ENCODE peak calls at places on chromosomes 11 and 22, in four cellular contexts. I is gastrocnemius medialis; U is activated CD4-positive, CD25-positive, alpha-beta regulatory T cell treated with anti-CD3 and anti-CD28 coated beads, Interleukin-2, amount 50 U/mL, for 72 hours; B is choroid plexus epithelial cell. Z is an unnamed sample.

GRCh38 chr11:116980136-116980793 is 118.0 kb downstream of the SIK3 start:
- DNase-seq in U (no peak), B (no peak), I (no peak), Z (no peak)

GRCh38 chr22:37314315-37315046 is 32.2 kb downstream of the CYTH4 start:
- DNase-seq in I (no peak), B (no peak), U (peak), Z (no peak)

GRCh38 chr11:15688351-15688792 is 573.6 kb downstream of the INSC start:
- DNase-seq in B (no peak), U (no peak), I (peak), Z (no peak)

GRCh38 chr22:30559889-30560288 is 13.3 kb upstream of the SEC14L6 start:
- DNase-seq in U (no peak), B (no peak), I (no peak), Z (no peak)

GRCh38 chr22:34973926-34974325 is 92.0 kb upstream of the ISX start:
- DNase-seq in B (no peak), U (no peak), I (no peak), Z (peak)

GRCh38 chr11:126311464-126312291 is 7.8 kb downstream of the DCPS start:
- DNase-seq in I (no peak), B (no peak), U (no peak), Z (no peak)

GRCh38 chr11:131033151-131033651 is 116.9 kb upstream of the SNX19 start:
- DNase-seq in B (peak), I (no peak), U (no peak), Z (no peak)

GRCh38 chr11:10044618-10045017 is 249.4 kb downstream of the SBF2 start:
- DNase-seq in I (no peak), B (no peak), U (no peak), Z (no peak)

GRCh38 chr22:41352058-41352457 is 29.7 kb upstream of the TEF start:
- DNase-seq in U (no peak), I (no peak), B (peak), Z (no peak)

GRCh38 chr11:59815754-59816153 is 5.2 kb upstream of the MRPL16 start:
- DNase-seq in B (no peak), U (no peak), I (no peak), Z (no peak)

GRCh38 chr11:48104562-48104924 is 112.1 kb upstream of the OR4B1 start:
- DNase-seq in I (no peak), B (no peak), U (no peak), Z (no peak)

GRCh38 chr22:19756288-19757128 is 4.1 kb upstream of the TBX1 start:
- DNase-seq in I (no peak), U (peak), B (peak), Z (peak)

GRCh38 chr11:8225589-8226036 is 38.1 kb downstream of the LMO1 start:
- DNase-seq in B (peak), I (peak), U (peak), Z (peak)

GRCh38 chr11:62394825-62395538 is 23.9 kb upstream of the SCGB1A1 start:
- DNase-seq in I (peak), B (peak), U (no peak), Z (peak)

GRCh38 chr11:75667831-75668507 is 869 bp downstream of the MAP6 start:
- DNase-seq in U (no peak), B (peak), I (no peak), Z (peak)

GRCh38 chr11:72293391-72293790 is 49.4 kb upstream of the PHOX2A start:
- DNase-seq in U (no peak), B (no peak), I (no peak), Z (no peak)

GRCh38 chr11:69359735-69360470 is 65.9 kb downstream of the MYEOV start:
- DNase-seq in I (no peak), U (no peak), B (peak), Z (no peak)

GRCh38 chr11:17988465-17988864 is 24.4 kb downstream of the SERGEF start:
- DNase-seq in U (no peak), B (no peak), I (no peak), Z (no peak)

GRCh38 chr11:86150826-86151187 is 81.9 kb upstream of the PICALM start:
- DNase-seq in I (no peak), U (no peak), B (no peak), Z (no peak)

GRCh38 chr11:1348146-1348545 is 38.7 kb upstream of the TOLLIP start:
- DNase-seq in U (no peak), I (no peak), B (no peak), Z (no peak)

GRCh38 chr11:98099371-98099770 is 921.4 kb upstream of the CNTN5 start:
- DNase-seq in B (no peak), U (no peak), I (no peak), Z (no peak)

GRCh38 chr22:42879371-42880021 is 22.4 kb upstream of the ARFGAP3 start:
- DNase-seq in I (no peak), U (no peak), B (no peak), Z (no peak)

GRCh38 chr22:45966892-45967365 is 10.0 kb downstream of the WNT7B start:
- DNase-seq in B (no peak), U (no peak), I (no peak), Z (no peak)

GRCh38 chr11:61603667-61604066 is 22.8 kb upstream of the SYT7 start:
- DNase-seq in I (no peak), B (no peak), U (no peak), Z (peak)

GRCh38 chr11:75413864-75414263 is 14.5 kb downstream of the RPS3 start:
- DNase-seq in B (no peak), I (peak), U (no peak), Z (no peak)

GRCh38 chr11:105937738-105938137 is 84.3 kb downstream of the MSANTD4 start:
- DNase-seq in B (peak), U (no peak), I (no peak), Z (no peak)

GRCh38 chr11:120239713-120240640 is at the start of gene POU2F3:
- DNase-seq in B (no peak), U (no peak), I (no peak), Z (no peak)

GRCh38 chr11:116509566-116509965 is 263.2 kb downstream of the BUD13 start:
- DNase-seq in U (no peak), B (no peak), I (no peak), Z (no peak)

Z was measured in NCI-H82.